ENCODE peak calls at places on chromosomes 12 and 14, in ten cellular contexts. U is cardiac fibroblast, E is NCI-H510A, I is amniotic stem cell, X is nucleus accumbens, J is EL, Z is left ventricle myocardium inferior, Q is fibroblast of pulmonary artery, M is kidney glomerular epithelial cell, O is heart right ventricle. G is an unnamed sample.

GRCh38 chr12:24960222-24960855 is 11.4 kb upstream of the BCAT1 start:
- DNase-seq in U (peak), E (no peak), I (peak), X (no peak), J (peak), Z (no peak), Q (peak), M (peak), O (no peak), G (peak)

GRCh38 chr14:71668186-71668912 is 263.9 kb upstream of the RGS6 start:
- DNase-seq in U (peak), E (no peak), I (no peak), X (no peak), J (peak), Z (no peak), Q (peak), M (no peak), O (no peak), G (peak)

GRCh38 chr12:107662431-107662830 is 23.2 kb upstream of the PWP1 start:
- DNase-seq in U (no peak), E (no peak), I (no peak), X (no peak), J (no peak), Z (no peak), Q (no peak), M (no peak), O (no peak), G (no peak)

GRCh38 chr12:90360300-90360699 is 594.7 kb downstream of the CCER1 start:
- DNase-seq in U (no peak), E (no peak), I (no peak), X (no peak), J (no peak), Z (no peak), Q (no peak), M (no peak), O (no peak), G (no peak)

GRCh38 chr12:114438635-114439256 is 32.8 kb upstream of the TBX5 start:
- DNase-seq in U (no peak), E (no peak), I (no peak), X (no peak), J (no peak), Z (no peak), Q (no peak), M (no peak), O (no peak), G (peak)

GRCh38 chr14:61847861-61848260 is 85.6 kb downstream of the SNAPC1 start:
- DNase-seq in U (no peak), E (no peak), I (no peak), X (no peak), J (no peak), Z (no peak), Q (no peak), M (no peak), O (no peak), G (no peak)

GRCh38 chr12:57219993-57220728 is 3.6 kb downstream of the NXPH4 start:
- DNase-seq in U (no peak), E (no peak), I (no peak), X (no peak), J (no peak), Z (no peak), Q (no peak), M (no peak), O (no peak), G (no peak)

GRCh38 chr12:11684393-11684792 is 34.9 kb downstream of the ETV6 start:
- DNase-seq in U (peak), E (no peak), I (no peak), X (no peak), J (peak), Z (no peak), Q (no peak), M (no peak), O (no peak), G (peak)

GRCh38 chr12:54475542-54475941 is 2.1 kb upstream of the GTSF1 start:
- DNase-seq in U (peak), E (no peak), I (no peak), X (no peak), J (peak), Z (no peak), Q (peak), M (peak), O (no peak), G (peak)

GRCh38 chr14:55980970-55981369 is 137.2 kb upstream of the PELI2 start:
- DNase-seq in U (no peak), E (no peak), I (no peak), X (no peak), J (no peak), Z (no peak), Q (no peak), M (no peak), O (no peak), G (no peak)